ENCODE peak calls at places on chromosomes 1 and 21, in eight cellular contexts. B is NCI-H1092 treated with DMSO at 0.1 percent for 48 hours; U is amniotic stem cell; N is stimulated activated CD4-positive, alpha-beta T cell treated with anti-CD3 and anti-CD28 coated beads, Interleukin-4, amount 100 ng/mL, for 24 hours; T is Peyer's patch; Y is HS-5; C is T1000; Q is anterior cingulate cortex. X is an unnamed sample.

GRCh38 chr1:46224966-46225365 is 21.8 kb downstream of the LURAP1 start:
- DNase-seq in B (no peak), N (no peak), Q (peak), Y (no peak), T (no peak), C (no peak), U (no peak), X (no peak)

GRCh38 chr21:43881918-43882317 is 16.9 kb downstream of the AGPAT3 start:
- DNase-seq in N (no peak), B (no peak), Y (no peak), Q (no peak), C (no peak), T (no peak), U (no peak), X (no peak)

GRCh38 chr1:156148236-156148635 is 5.1 kb upstream of the SEMA4A start:
- DNase-seq in B (no peak), N (no peak), Q (no peak), U (no peak), T (no peak), Y (no peak), C (no peak), X (no peak)

GRCh38 chr1:6246497-6247295 is 2.7 kb downstream of the HES3 start:
- DNase-seq in T (peak), B (peak), C (peak), Q (peak), N (peak), U (peak), Y (no peak), X (peak)

GRCh38 chr1:165755393-165756010 is 13.2 kb downstream of the TMCO1 start:
- DNase-seq in Q (no peak), B (no peak), Y (no peak), T (no peak), C (no peak), N (no peak), U (no peak), X (no peak)

GRCh38 chr1:241591317-241591716 is 48.9 kb downstream of the CHML start:
- DNase-seq in Y (no peak), T (no peak), Q (no peak), B (no peak), C (peak), N (no peak), U (peak), X (peak)

GRCh38 chr1:53075761-53076163 is 13.7 kb downstream of the PODN start:
- DNase-seq in B (no peak), T (peak), N (no peak), Q (no peak), C (no peak), U (no peak), Y (no peak), X (no peak)

GRCh38 chr1:6329851-6330250 is 63.7 kb downstream of the ACOT7 start:
- DNase-seq in U (no peak), Y (no peak), Q (no peak), T (no peak), N (no peak), B (peak), C (no peak), X (no peak)

GRCh38 chr1:171344473-171344820 is 30.5 kb downstream of the FMO4 start:
- DNase-seq in N (no peak), Y (no peak), C (no peak), B (no peak), T (peak), Q (no peak), U (no peak), X (no peak)

GRCh38 chr1:233172201-233172600 is 123.3 kb downstream of the PCNX2 start:
- DNase-seq in T (no peak), U (no peak), Q (no peak), C (no peak), Y (no peak), N (no peak), B (no peak), X (no peak)

X was measured in foreskin keratinocyte.